ENCODE peak calls at places on chromosomes 1 and 21, in six cellular contexts. M, H, N, U, E and G are unnamed samples. For H3K4me1, the result is how much of the 10 kb centered on the place peaks cover.

GRCh38 chr1:234887026-234887910 is 241.4 kb downstream of the TOMM20 start:
- DNase-seq in M (no peak), H (no peak), N (no peak), U (no peak), E (no peak), G (peak)

GRCh38 chr1:239603530-239603929 is 217.2 kb downstream of the CHRM3 start:
- DNase-seq in M (no peak), H (no peak), N (no peak), U (no peak), E (no peak), G (no peak)

GRCh38 chr1:234592240-234592639 is 17.7 kb downstream of the IRF2BP2 start:
- DNase-seq in M (no peak), H (peak), N (no peak), U (no peak), E (no peak), G (no peak)

GRCh38 chr1:241701483-241702290 is 49.6 kb downstream of the WDR64 start:
- DNase-seq in M (no peak), H (peak), N (no peak), U (no peak), E (no peak), G (no peak)

GRCh38 chr21:35932232-35932911 is 128.0 kb downstream of the SETD4 start:
- DNase-seq in M (peak), H (peak), N (peak), U (peak), E (no peak), G (peak)

GRCh38 chr1:158969855-158970254 is 38.5 kb downstream of the PYHIN1 start:
- DNase-seq in M (no peak), H (no peak), N (no peak), U (no peak), E (no peak), G (no peak)

GRCh38 chr1:47575855-47576757 is 138.3 kb downstream of the FOXD2 start:
- DNase-seq in M (no peak), H (no peak), N (no peak), U (peak), E (no peak), G (no peak)

GRCh38 chr1:26378088-26378878 is 5.7 kb upstream of the ZNF683 start:
- DNase-seq in M (no peak), H (peak), N (no peak), U (peak), E (no peak), G (peak)

GRCh38 chr1:162412002-162412401 is at the start of gene SH2D1B:
- DNase-seq in M (no peak), H (peak), N (no peak), U (no peak), E (no peak), G (no peak)

GRCh38 chr1:47906009-47906432 is 91.2 kb downstream of the TRABD2B start:
- DNase-seq in M (no peak), H (no peak), N (peak), U (no peak), E (no peak), G (peak)

GRCh38 chr21:42627527-42628289 is 25.7 kb upstream of the PDE9A start:
- DNase-seq in M (no peak), H (no peak), N (no peak), U (no peak), E (no peak), G (no peak)

GRCh38 chr1:171852273-171852672 is 11.0 kb downstream of the DNM3 start:
- DNase-seq in M (no peak), H (no peak), N (no peak), U (peak), E (no peak), G (no peak)

GRCh38 chr1:14866841-14867626 is 268.5 kb downstream of the KAZN start:
- DNase-seq in M (no peak), H (no peak), N (no peak), U (no peak), E (peak), G (no peak)

GRCh38 chr21:42527489-42528158 is 14.0 kb downstream of the SLC37A1 start:
- DNase-seq in M (no peak), H (no peak), N (no peak), U (no peak), E (no peak), G (no peak)

GRCh38 chr1:3630914-3631313 is 6.1 kb downstream of the TPRG1L start:
- DNase-seq in M (no peak), H (no peak), N (no peak), U (no peak), E (no peak), G (no peak)

GRCh38 chr1:22428672-22429071 is 23.0 kb upstream of the ZBTB40 start:
- DNase-seq in M (no peak), H (peak), N (no peak), U (peak), E (peak), G (no peak)

GRCh38 chr1:30414851-30415165 is 308.6 kb downstream of the MATN1 start:
- DNase-seq in M (no peak), H (no peak), N (no peak), U (no peak), E (no peak), G (no peak)

GRCh38 chr1:246383217-246383616 is 123.9 kb downstream of the SMYD3 start:
- DNase-seq in M (no peak), H (no peak), N (no peak), U (no peak), E (no peak), G (no peak)

GRCh38 chr1:209580577-209580976 is 2.9 kb upstream of the CAMK1G start:
- DNase-seq in M (no peak), H (no peak), N (no peak), U (no peak), E (no peak), G (no peak)

GRCh38 chr1:21468597-21468996 is 28.7 kb downstream of the NBPF3 start:
- DNase-seq in M (no peak), H (peak), N (peak), U (peak), E (peak), G (no peak)

GRCh38 chr1:153945795-153946621 is 510 bp downstream of the DENND4B start:
- DNase-seq in M (peak), H (peak), N (peak), U (peak), E (peak), G (peak)

GRCh38 chr1:199302554-199302953 is 663.7 kb downstream of the PTPRC start:
- DNase-seq in M (no peak), H (no peak), N (no peak), U (no peak), E (no peak), G (no peak)

GRCh38 chr21:46116189-46116845 is 18.4 kb downstream of the COL6A2 start:
- DNase-seq in M (no peak), H (no peak), N (no peak), U (no peak), E (no peak), G (no peak)

GRCh38 chr21:46116846-46117585 is 19.1 kb downstream of the COL6A2 start:
- DNase-seq in M (peak), H (no peak), N (peak), U (peak), E (no peak), G (no peak)

GRCh38 chr21:46113497-46114176 is 15.7 kb downstream of the COL6A2 start:
- DNase-seq in M (no peak), H (no peak), N (peak), U (no peak), E (no peak), G (no peak)

GRCh38 chr21:46115441-46116188 is 17.7 kb downstream of the COL6A2 start:
- DNase-seq in M (peak), H (no peak), N (no peak), U (no peak), E (no peak), G (no peak)

DNA sequence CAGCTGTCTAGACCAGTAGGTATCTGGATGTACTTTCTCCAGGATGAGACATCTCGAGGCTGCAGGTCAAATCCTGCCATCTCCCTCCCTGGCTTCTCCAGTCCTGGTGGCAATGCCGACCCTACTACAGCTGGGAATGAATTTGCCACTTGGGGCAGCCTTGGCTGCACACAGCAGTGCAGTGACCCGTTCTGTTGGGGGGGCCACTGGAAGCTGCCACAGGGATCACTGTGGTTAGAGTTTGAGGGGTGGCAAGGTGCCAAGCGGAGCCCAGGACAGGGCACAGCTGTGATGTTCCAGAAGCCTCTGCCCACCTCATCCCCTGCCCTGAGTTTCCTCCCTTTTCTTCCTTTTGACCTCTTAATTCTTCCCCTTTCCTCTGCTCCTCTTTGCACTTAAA is 17.1 kb downstream of the COL6A2 start:
- DNase-seq in M (peak), H (no peak), N (peak), U (no peak), E (no peak), G (peak)
- H3K4me1 ChIP-seq in M (under half), H (half or more), N (under half), U (under half), E (under half), G (under half)

GRCh38 chr1:93779540-93780121 is 98.0 kb upstream of the BCAR3 start:
- DNase-seq in M (no peak), H (no peak), N (no peak), U (peak), E (peak), G (no peak)
- TF ChIP-seq CTCF in M (no peak), H (no peak), N (no peak), U (no peak), E (no peak), G (no peak)

GRCh38 chr1:215479567-215479966 is 87.5 kb upstream of the KCTD3 start:
- DNase-seq in M (no peak), H (no peak), N (no peak), U (no peak), E (no peak), G (no peak)

GRCh38 chr1:215487466-215487865 is 79.6 kb upstream of the KCTD3 start:
- DNase-seq in M (no peak), H (no peak), N (no peak), U (no peak), E (no peak), G (no peak)

GRCh38 chr1:215482079-215482478 is 85.0 kb upstream of the KCTD3 start:
- DNase-seq in M (no peak), H (no peak), N (no peak), U (no peak), E (no peak), G (no peak)

GRCh38 chr1:215488850-215489249 is 78.3 kb upstream of the KCTD3 start:
- DNase-seq in M (no peak), H (no peak), N (no peak), U (no peak), E (no peak), G (no peak)

DNA sequence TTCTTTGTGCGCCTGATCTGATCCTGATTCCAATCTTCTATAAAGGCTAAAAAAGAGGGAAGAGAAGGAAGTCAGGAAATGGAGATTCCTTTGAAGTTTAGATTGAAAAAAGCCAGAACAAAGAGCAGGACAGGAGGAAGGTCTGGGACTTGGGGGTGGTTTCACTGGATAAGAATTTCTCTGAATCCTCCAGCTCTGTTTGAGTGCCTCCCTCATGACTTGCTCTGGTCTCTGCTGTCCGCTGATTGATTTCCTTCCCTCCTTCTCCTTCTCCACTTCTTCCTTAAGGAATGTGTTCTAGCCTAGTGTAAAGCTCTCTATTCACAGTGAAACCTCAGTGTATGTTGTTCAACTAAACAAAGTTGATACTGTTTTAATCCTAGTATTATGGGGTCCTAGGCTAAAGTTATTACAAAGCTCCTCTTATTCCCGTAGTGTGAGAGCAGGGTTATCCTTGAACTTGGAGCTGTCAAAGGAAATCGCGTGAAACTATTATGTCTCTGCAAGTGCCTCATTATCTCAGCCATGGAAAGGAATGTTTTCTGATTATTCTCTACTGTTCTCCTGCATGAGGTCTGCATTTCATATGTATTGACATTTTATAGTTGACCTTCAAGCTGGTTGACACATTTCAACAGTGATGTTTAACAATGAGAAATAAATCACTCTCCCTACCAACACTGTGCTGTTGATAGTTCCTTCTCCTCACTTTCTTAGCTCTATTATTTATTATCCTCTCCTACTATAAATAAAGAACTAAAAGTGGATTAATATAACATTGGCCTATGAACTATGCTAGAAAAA is 82.8 kb upstream of the KCTD3 start:
- DNase-seq in M (no peak), H (no peak), N (no peak), U (no peak), E (peak), G (no peak)
- H3K4me1 ChIP-seq in M (under half), H (under half), N (under half), U (under half), E (under half), G (under half)

GRCh38 chr1:113265196-113265595 is 125.1 kb upstream of the MAGI3 start:
- DNase-seq in M (no peak), H (peak), N (no peak), U (no peak), E (no peak), G (no peak)

GRCh38 chr1:113266788-113267187 is 123.5 kb upstream of the MAGI3 start:
- DNase-seq in M (no peak), H (no peak), N (no peak), U (no peak), E (no peak), G (no peak)

GRCh38 chr1:113275083-113275482 is 115.2 kb upstream of the MAGI3 start:
- DNase-seq in M (no peak), H (peak), N (no peak), U (no peak), E (no peak), G (no peak)

GRCh38 chr1:113271039-113271438 is 119.3 kb upstream of the MAGI3 start:
- DNase-seq in M (no peak), H (no peak), N (no peak), U (no peak), E (no peak), G (no peak)

GRCh38 chr1:113269577-113269976 is 120.7 kb upstream of the MAGI3 start:
- DNase-seq in M (no peak), H (no peak), N (no peak), U (no peak), E (no peak), G (no peak)
- TF ChIP-seq CTCF in M (no peak), H (no peak), N (no peak), U (no peak), E (no peak), G (no peak)

GRCh38 chr1:81254068-81254467 is 546.7 kb upstream of the ADGRL2 start:
- DNase-seq in M (no peak), H (no peak), N (no peak), U (no peak), E (no peak), G (no peak)
- H3K4me1 ChIP-seq in M (under half), H (under half), N (under half), U (under half), E (under half), G (under half)

GRCh38 chr1:65254320-65255087 is 54.8 kb upstream of the DNAJC6 start:
- DNase-seq in M (peak), H (peak), N (peak), U (peak), E (peak), G (peak)
- TF ChIP-seq CTCF in M (no peak), H (peak), N (no peak), U (no peak), E (no peak), G (no peak)

DNA sequence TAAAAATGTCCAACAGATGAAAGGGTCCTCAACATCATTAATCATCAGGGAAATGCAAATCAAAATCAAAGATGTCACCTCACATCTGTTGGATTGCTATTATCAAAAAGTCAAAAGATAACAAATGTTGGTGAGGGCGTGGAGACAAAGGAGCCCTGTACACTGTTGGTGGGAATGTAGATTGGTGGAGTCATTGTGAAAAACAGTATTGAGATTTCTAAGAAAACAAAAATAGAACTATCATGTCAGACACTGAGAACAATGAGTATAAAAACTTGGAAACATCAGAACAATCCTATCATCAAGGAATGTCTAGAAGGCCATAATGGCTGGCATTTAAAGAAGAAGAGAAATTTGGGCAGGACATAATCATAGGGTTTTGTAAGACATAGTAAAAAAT is 209.2 kb upstream of the PTGFR start:
- DNase-seq in M (no peak), H (no peak), N (no peak), U (no peak), E (no peak), G (no peak)
- H3K4me1 ChIP-seq in M (under half), H (under half), N (under half), U (under half), E (under half), G (under half)

DNA sequence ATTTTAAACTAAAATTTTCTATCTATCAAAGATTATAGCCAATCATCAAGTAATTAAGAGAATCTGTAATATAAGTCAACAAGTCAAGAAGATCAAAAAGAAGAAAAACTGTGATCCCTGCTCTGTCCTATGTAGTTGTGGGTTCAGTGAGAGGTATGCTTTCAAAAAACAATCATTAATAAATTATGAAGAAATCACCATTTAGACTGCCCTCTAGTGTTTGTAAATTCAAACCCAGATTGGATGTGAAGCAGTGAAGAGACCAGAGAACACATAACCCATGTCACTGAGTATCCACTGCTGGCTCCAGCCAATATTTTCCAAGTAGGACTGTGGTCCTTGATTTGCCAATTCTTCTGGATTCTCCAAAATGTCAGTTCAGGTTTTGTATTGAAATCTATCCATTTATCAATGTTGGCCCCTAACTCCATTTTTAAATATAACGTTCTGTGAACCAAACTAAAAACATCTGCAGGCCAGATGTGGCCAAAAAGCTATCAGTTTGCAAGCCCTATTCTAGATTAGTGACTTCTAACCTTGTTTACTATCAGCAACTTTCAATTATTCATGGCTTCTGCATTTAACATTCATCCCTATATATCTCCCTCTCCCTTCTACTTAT is 467.5 kb upstream of the CXADR start:
- DNase-seq in M (no peak), H (peak), N (no peak), U (peak), E (peak), G (no peak)
- TF ChIP-seq CTCF in M (peak), H (peak), N (peak), U (peak), E (peak), G (peak)

GRCh38 chr1:55194851-55195250 is 20.3 kb downstream of the USP24 start:
- DNase-seq in M (no peak), H (no peak), N (no peak), U (no peak), E (no peak), G (no peak)
- H3K4me1 ChIP-seq in M (under half), H (under half), N (under half), U (under half), E (under half), G (under half)